ENCODE peak calls at places on chromosomes 3 and 15, in five cellular contexts. M is vagina, D is right atrium auricular region, F is coronary artery, G is IMR-90. N is an unnamed sample.
A peak's percentile ranks its signal among the peaks of the same experiment; 100 is the strongest.

GRCh38 chr3:71421820-71422566 is 161.5 kb downstream of the FOXP1 start:
- DNase-seq in M (no peak), G (no peak), D (no peak), F (no peak), N (no peak)

GRCh38 chr3:17153209-17153608 is 268.5 kb downstream of the PLCL2 start:
- DNase-seq in F (no peak), G (no peak), M (no peak), D (no peak), N (no peak)

GRCh38 chr3:162525052-162525451 is 1028.4 kb downstream of the OTOL1 start:
- DNase-seq in D (no peak), G (peak; percentile 94), M (no peak), F (no peak), N (no peak)

GRCh38 chr15:85607842-85608241 is 186.9 kb downstream of the KLHL25 start:
- DNase-seq in G (peak; percentile 93), F (no peak), D (no peak), M (no peak), N (no peak)

GRCh38 chr3:71087109-71088018 is 496.2 kb downstream of the FOXP1 start:
- DNase-seq in F (no peak), G (peak; percentile 51), D (no peak), M (no peak), N (no peak)

GRCh38 chr3:146125946-146126345 is 35.0 kb downstream of the PLOD2 start:
- DNase-seq in G (peak; percentile 94), M (no peak), F (no peak), D (no peak), N (no peak)

GRCh38 chr15:48976444-48977088 is 12.8 kb upstream of the SHC4 start:
- DNase-seq in G (no peak), D (no peak), M (no peak), F (no peak), N (no peak)

GRCh38 chr3:38165722-38166387 is 518 bp downstream of the OXSR1 start:
- DNase-seq in G (peak; percentile 46), F (peak; percentile 84), M (no peak), D (no peak), N (no peak)

GRCh38 chr15:98422086-98422478 is 226.3 kb upstream of the IGF1R start:
- DNase-seq in M (no peak), F (no peak), D (no peak), G (no peak), N (no peak)

GRCh38 chr15:48667701-48668100 is 22.2 kb upstream of the FBN1 start:
- DNase-seq in D (no peak), F (no peak), G (peak; percentile 50), M (no peak), N (no peak)

GRCh38 chr3:190696777-190697501 is 165.6 kb downstream of the GMNC start:
- DNase-seq in G (peak; percentile 40), F (no peak), D (no peak), M (no peak), N (no peak)

GRCh38 chr3:141426404-141427034 is 58.2 kb downstream of the ZBTB38 start:
- DNase-seq in M (no peak), G (peak; percentile 79), D (peak; percentile 87), F (no peak), N (peak; percentile 89)

GRCh38 chr3:45771166-45771775 is 25.1 kb downstream of the SLC6A20 start:
- DNase-seq in F (no peak), G (no peak), D (no peak), M (no peak), N (no peak)

GRCh38 chr15:85744636-85745422 is 49.9 kb downstream of the KLHL25 start:
- DNase-seq in M (peak; percentile 77), F (peak; percentile 68), D (peak; percentile 57), G (no peak), N (no peak)

GRCh38 chr15:36370051-36370734 is 209.2 kb upstream of the CDIN1 start:
- DNase-seq in M (no peak), D (no peak), G (no peak), F (no peak), N (no peak)

GRCh38 chr3:171862993-171863521 is 19.9 kb downstream of the TMEM212 start:
- DNase-seq in G (peak; percentile 50), F (no peak), M (no peak), D (no peak), N (no peak)

GRCh38 chr3:192215-192929 is 4.2 kb upstream of the CHL1 start:
- DNase-seq in G (no peak), F (no peak), M (no peak), D (no peak), N (no peak)

GRCh38 chr15:89128320-89129122 is 40.3 kb downstream of the ABHD2 start:
- DNase-seq in M (no peak), D (no peak), F (no peak), G (no peak), N (no peak)

GRCh38 chr15:58524247-58524646 is 92.5 kb downstream of the LIPC start:
- DNase-seq in F (no peak), D (no peak), G (no peak), M (no peak), N (no peak)

GRCh38 chr15:69513986-69514385 is 61.4 kb downstream of the RPLP1 start:
- DNase-seq in F (no peak), G (no peak), D (peak; percentile 4), M (no peak), N (no peak)

GRCh38 chr3:11556851-11557644 is 86.7 kb downstream of the VGLL4 start:
- DNase-seq in G (peak; percentile 88), M (no peak), F (no peak), D (no peak), N (peak; percentile 45)

GRCh38 chr15:71380345-71380744 is 265.1 kb downstream of the THSD4 start:
- DNase-seq in F (no peak), D (no peak), M (no peak), G (no peak), N (no peak)

GRCh38 chr3:33868309-33868708 is 69.9 kb downstream of the PDCD6IP start:
- DNase-seq in G (no peak), M (no peak), D (no peak), F (no peak), N (no peak)

GRCh38 chr3:129304141-129304540 is 25.5 kb downstream of the HMCES start:
- DNase-seq in M (no peak), F (no peak), D (no peak), G (peak; percentile 44), N (no peak)

GRCh38 chr3:132758740-132759139 is 36.5 kb upstream of the NPHP3 start:
- DNase-seq in G (no peak), D (no peak), M (no peak), F (no peak), N (no peak)

GRCh38 chr15:60179786-60180391 is 175.8 kb downstream of the FOXB1 start:
- DNase-seq in D (no peak), G (peak; percentile 61), F (no peak), M (no peak), N (no peak)

GRCh38 chr3:163924600-163924999 is 1153.7 kb downstream of the SI start:
- DNase-seq in M (no peak), D (no peak), F (no peak), G (no peak), N (no peak)

GRCh38 chr3:26984601-26985000 is 362.0 kb downstream of the LRRC3B start:
- DNase-seq in F (no peak), D (no peak), M (no peak), G (no peak), N (no peak)

GRCh38 chr3:172929451-172929850 is 178.9 kb downstream of the ECT2 start:
- DNase-seq in G (no peak), F (no peak), M (no peak), D (no peak), N (no peak)

GRCh38 chr3:33130144-33130543 is 16.3 kb downstream of the CRTAP start:
- DNase-seq in M (no peak), D (no peak), G (peak; percentile 72), F (no peak), N (no peak)

DNA sequence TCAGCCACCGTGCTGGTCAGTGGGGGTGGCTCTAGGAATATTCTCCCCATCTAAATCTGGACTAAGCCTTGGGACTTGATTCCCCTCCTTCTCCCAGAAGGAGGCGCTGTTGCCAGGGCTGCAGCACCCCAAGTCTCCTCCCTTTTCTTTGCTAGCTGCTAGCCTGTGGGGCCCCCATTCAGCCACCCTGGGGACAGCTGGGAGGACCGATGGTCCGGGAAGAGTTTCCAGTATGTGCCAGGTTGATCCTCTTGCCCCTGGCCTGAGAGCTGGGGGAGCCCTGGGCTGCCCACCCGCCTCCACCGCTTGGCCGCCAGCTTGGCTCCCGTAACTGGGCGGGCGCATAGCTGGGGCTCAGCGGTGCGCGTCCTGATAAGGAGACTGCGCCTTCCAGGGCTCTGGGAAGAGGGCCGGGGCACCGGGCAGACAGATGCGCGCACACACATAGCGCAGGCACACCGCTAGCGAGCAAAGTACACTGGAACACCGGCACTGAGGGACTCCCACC is 4.2 kb downstream of the SMAD6 start:
- DNase-seq in F (no peak), G (peak; percentile 35), D (no peak), M (no peak), N (no peak)
- TF ChIP-seq CTCF in F (peak; percentile 47), G (peak; percentile 53), D (no peak), M (no peak), N (peak; percentile 53)

GRCh38 chr3:41173926-41174702 is 25.2 kb upstream of the CTNNB1 start:
- DNase-seq in F (no peak), M (no peak), G (no peak), D (no peak), N (no peak)
- H3K27ac ChIP-seq in F (no peak overlapping the region), M (no peak overlapping the region), G (no peak overlapping the region), D (no peak overlapping the region), N (no peak overlapping the region)

GRCh38 chr3:39260957-39261356 is 18.9 kb downstream of the CX3CR1 start:
- DNase-seq in G (peak; percentile 71), D (peak; percentile 94), F (peak; percentile 87), M (no peak), N (peak; percentile 86)
- TF ChIP-seq CTCF in G (peak; percentile 35), D (peak; percentile 25), F (no peak), M (peak; percentile 47), N (peak; percentile 50)

DNA sequence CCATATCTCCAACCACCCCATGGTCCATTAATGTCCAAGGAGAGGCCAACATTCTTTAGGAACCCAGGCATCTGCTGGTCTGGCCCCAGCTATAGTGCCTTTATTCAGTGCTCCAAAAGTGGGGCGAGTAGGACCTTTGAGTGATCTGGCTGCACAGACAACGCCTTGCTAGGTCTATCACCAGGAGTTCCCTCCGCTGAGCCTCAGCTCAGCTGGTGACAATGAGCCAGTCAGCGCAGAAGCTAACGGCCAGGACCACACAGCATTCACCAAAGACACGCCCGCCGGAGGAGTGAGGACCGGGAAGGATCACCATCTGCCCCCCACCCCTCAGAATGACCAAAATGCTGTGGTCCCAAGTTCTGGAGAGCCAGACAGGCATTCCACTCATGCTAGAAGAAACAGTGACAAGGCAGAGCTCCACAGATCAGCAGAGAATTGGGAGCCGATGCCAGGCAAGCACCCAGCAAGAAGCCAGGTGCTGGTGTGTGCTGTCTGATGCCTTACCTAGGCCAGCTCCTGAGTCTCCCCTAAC is 19.0 kb downstream of the TBC1D2B start:
- DNase-seq in M (no peak), F (no peak), D (no peak), G (no peak), N (no peak)
- H3K27ac ChIP-seq in M (peak overlapping the region; percentile 87), F (no peak overlapping the region), D (no peak overlapping the region), G (no peak overlapping the region), N (peak overlapping the region; percentile 74)

DNA sequence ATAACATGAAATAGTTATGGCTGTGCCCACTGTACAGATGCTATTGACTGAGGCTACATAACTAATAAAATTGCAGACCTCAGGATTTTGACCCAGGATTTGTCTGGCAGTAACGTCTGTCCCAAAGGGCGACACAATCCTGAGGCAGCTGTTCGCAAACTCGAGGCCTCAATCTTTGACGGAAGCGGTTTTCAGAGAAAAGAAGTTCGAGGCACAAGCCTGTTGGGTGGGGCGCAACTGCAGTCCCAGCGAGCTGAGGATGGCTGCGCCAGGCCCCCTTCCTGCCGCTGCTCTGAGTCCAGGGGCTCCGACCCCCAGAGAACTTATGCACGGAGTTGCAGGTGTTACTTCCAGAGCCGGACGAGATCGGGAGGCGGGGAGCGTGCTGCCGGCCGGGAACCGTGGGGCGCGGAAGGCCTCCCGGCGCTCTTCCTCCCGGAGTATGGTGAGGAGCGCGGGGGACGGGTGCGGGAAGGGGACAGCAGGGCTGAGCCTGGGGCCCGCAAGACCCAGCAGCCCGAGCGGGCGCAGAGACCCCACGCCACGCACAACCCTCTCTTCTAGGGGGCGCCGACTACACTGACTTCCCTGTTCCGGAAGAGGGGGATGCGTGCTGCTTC is at the start of gene PARP15:
- DNase-seq in F (no peak), M (no peak), D (no peak), G (no peak), N (peak; percentile 71)
- TF ChIP-seq CTCF in F (no peak), M (no peak), D (no peak), G (no peak), N (no peak)

N was measured in upper lobe of right lung.